ENCODE peak calls at places on chromosomes 12 and 14, in six cellular contexts. One of them, this sample, is unnamed.

GRCh38 chr14:55957950-55958349 is 160.3 kb upstream of the PELI2 start:
- DNase-seq in thoracic aorta: no peak
- DNase-seq in neural crest cell: peak
- DNase-seq in fibroblast of pulmonary artery: no peak
- DNase-seq in psoas muscle: no peak
- DNase-seq in RWPE1: no peak
- DNase-seq in this sample: no peak

GRCh38 chr12:68364893-68365725 is 32.9 kb upstream of the MDM1 start:
- DNase-seq in thoracic aorta: peak
- DNase-seq in neural crest cell: peak
- DNase-seq in fibroblast of pulmonary artery: peak
- DNase-seq in psoas muscle: peak
- DNase-seq in RWPE1: peak
- DNase-seq in this sample: peak

GRCh38 chr14:89249296-89249565 is 167.8 kb downstream of the FOXN3 start:
- DNase-seq in thoracic aorta: no peak
- DNase-seq in neural crest cell: no peak
- DNase-seq in fibroblast of pulmonary artery: no peak
- DNase-seq in psoas muscle: no peak
- DNase-seq in RWPE1: peak
- DNase-seq in this sample: no peak

GRCh38 chr14:54001189-54001878 is 44.7 kb upstream of the BMP4 start:
- DNase-seq in thoracic aorta: no peak
- DNase-seq in neural crest cell: no peak
- DNase-seq in fibroblast of pulmonary artery: no peak
- DNase-seq in psoas muscle: no peak
- DNase-seq in RWPE1: no peak
- DNase-seq in this sample: no peak

GRCh38 chr14:65637780-65638179 is 225.2 kb downstream of the FUT8 start:
- DNase-seq in thoracic aorta: no peak
- DNase-seq in neural crest cell: no peak
- DNase-seq in fibroblast of pulmonary artery: no peak
- DNase-seq in psoas muscle: no peak
- DNase-seq in RWPE1: peak
- DNase-seq in this sample: no peak

GRCh38 chr14:105485720-105486332 is 860 bp upstream of the CRIP1 start:
- DNase-seq in thoracic aorta: no peak
- DNase-seq in neural crest cell: peak
- DNase-seq in fibroblast of pulmonary artery: no peak
- DNase-seq in psoas muscle: no peak
- DNase-seq in RWPE1: no peak
- DNase-seq in this sample: peak

GRCh38 chr12:128323115-128323514 is 56.1 kb downstream of the TMEM132C start:
- DNase-seq in thoracic aorta: no peak
- DNase-seq in neural crest cell: no peak
- DNase-seq in fibroblast of pulmonary artery: no peak
- DNase-seq in psoas muscle: no peak
- DNase-seq in RWPE1: no peak
- DNase-seq in this sample: no peak

GRCh38 chr12:87428701-87429277 is 600.4 kb downstream of the C12orf50 start:
- DNase-seq in thoracic aorta: no peak
- DNase-seq in neural crest cell: no peak
- DNase-seq in fibroblast of pulmonary artery: peak
- DNase-seq in psoas muscle: no peak
- DNase-seq in RWPE1: peak
- DNase-seq in this sample: no peak

GRCh38 chr12:64670039-64670438 is 59.7 kb downstream of the RASSF3 start:
- DNase-seq in thoracic aorta: no peak
- DNase-seq in neural crest cell: no peak
- DNase-seq in fibroblast of pulmonary artery: no peak
- DNase-seq in psoas muscle: no peak
- DNase-seq in RWPE1: no peak
- DNase-seq in this sample: no peak

GRCh38 chr14:101948666-101949205 is 15.6 kb upstream of the DYNC1H1 start:
- DNase-seq in thoracic aorta: no peak
- DNase-seq in neural crest cell: no peak
- DNase-seq in fibroblast of pulmonary artery: no peak
- DNase-seq in psoas muscle: peak
- DNase-seq in RWPE1: no peak
- DNase-seq in this sample: no peak

GRCh38 chr12:76144253-76144564 is 59.7 kb upstream of the NAP1L1 start:
- DNase-seq in thoracic aorta: no peak
- DNase-seq in neural crest cell: no peak
- DNase-seq in fibroblast of pulmonary artery: peak
- DNase-seq in psoas muscle: no peak
- DNase-seq in RWPE1: no peak
- DNase-seq in this sample: no peak

GRCh38 chr14:50345891-50346422 is 33.8 kb downstream of the DMAC2L start:
- DNase-seq in thoracic aorta: no peak
- DNase-seq in neural crest cell: no peak
- DNase-seq in fibroblast of pulmonary artery: no peak
- DNase-seq in psoas muscle: no peak
- DNase-seq in RWPE1: no peak
- DNase-seq in this sample: no peak

GRCh38 chr14:64880382-64881121 is 845 bp upstream of the SPTB start:
- DNase-seq in thoracic aorta: no peak
- DNase-seq in neural crest cell: peak
- DNase-seq in fibroblast of pulmonary artery: no peak
- DNase-seq in psoas muscle: peak
- DNase-seq in RWPE1: peak
- DNase-seq in this sample: peak

GRCh38 chr12:109726511-109727038 is 12.9 kb downstream of the FAM222A start:
- DNase-seq in thoracic aorta: no peak
- DNase-seq in neural crest cell: no peak
- DNase-seq in fibroblast of pulmonary artery: no peak
- DNase-seq in psoas muscle: no peak
- DNase-seq in RWPE1: no peak
- DNase-seq in this sample: no peak

GRCh38 chr12:122878780-122879612 is 16.9 kb downstream of the VPS37B start:
- DNase-seq in thoracic aorta: no peak
- DNase-seq in neural crest cell: no peak
- DNase-seq in fibroblast of pulmonary artery: no peak
- DNase-seq in psoas muscle: no peak
- DNase-seq in RWPE1: no peak
- DNase-seq in this sample: no peak

GRCh38 chr12:25675808-25676207 is 122.7 kb upstream of the LMNTD1 start:
- DNase-seq in thoracic aorta: no peak
- DNase-seq in neural crest cell: no peak
- DNase-seq in fibroblast of pulmonary artery: peak
- DNase-seq in psoas muscle: no peak
- DNase-seq in RWPE1: no peak
- DNase-seq in this sample: no peak

GRCh38 chr12:132427999-132428871 is 61.7 kb upstream of the FBRSL1 start:
- DNase-seq in thoracic aorta: no peak
- DNase-seq in neural crest cell: no peak
- DNase-seq in fibroblast of pulmonary artery: no peak
- DNase-seq in psoas muscle: no peak
- DNase-seq in RWPE1: no peak
- DNase-seq in this sample: no peak

GRCh38 chr12:124496584-124496983 is 70.8 kb downstream of the NCOR2 start:
- DNase-seq in thoracic aorta: no peak
- DNase-seq in neural crest cell: no peak
- DNase-seq in fibroblast of pulmonary artery: no peak
- DNase-seq in psoas muscle: peak
- DNase-seq in RWPE1: peak
- DNase-seq in this sample: no peak

GRCh38 chr14:72064501-72064900 is 132.3 kb downstream of the RGS6 start:
- DNase-seq in thoracic aorta: no peak
- DNase-seq in neural crest cell: no peak
- DNase-seq in fibroblast of pulmonary artery: no peak
- DNase-seq in psoas muscle: no peak
- DNase-seq in RWPE1: no peak
- DNase-seq in this sample: no peak

GRCh38 chr14:51939211-51939705 is 50.1 kb upstream of the RTRAF start:
- DNase-seq in thoracic aorta: no peak
- DNase-seq in neural crest cell: no peak
- DNase-seq in fibroblast of pulmonary artery: no peak
- DNase-seq in psoas muscle: no peak
- DNase-seq in RWPE1: no peak
- DNase-seq in this sample: no peak

GRCh38 chr12:124007810-124008570 is 35.0 kb downstream of the ZNF664 start:
- DNase-seq in thoracic aorta: no peak
- DNase-seq in neural crest cell: no peak
- DNase-seq in fibroblast of pulmonary artery: no peak
- DNase-seq in psoas muscle: no peak
- DNase-seq in RWPE1: no peak
- DNase-seq in this sample: no peak

GRCh38 chr12:68587448-68587873 is 23.2 kb upstream of the RAP1B start:
- DNase-seq in thoracic aorta: no peak
- DNase-seq in neural crest cell: no peak
- DNase-seq in fibroblast of pulmonary artery: no peak
- DNase-seq in psoas muscle: no peak
- DNase-seq in RWPE1: no peak
- DNase-seq in this sample: no peak

GRCh38 chr12:13182881-13183280 is 13.6 kb upstream of the EMP1 start:
- DNase-seq in thoracic aorta: no peak
- DNase-seq in neural crest cell: no peak
- DNase-seq in fibroblast of pulmonary artery: no peak
- DNase-seq in psoas muscle: no peak
- DNase-seq in RWPE1: no peak
- DNase-seq in this sample: no peak
- TF ChIP-seq CTCF in thoracic aorta: no peak
- TF ChIP-seq CTCF in neural crest cell: no peak
- TF ChIP-seq CTCF in fibroblast of pulmonary artery: no peak
- TF ChIP-seq CTCF in psoas muscle: no peak
- TF ChIP-seq CTCF in RWPE1: no peak
- TF ChIP-seq CTCF in this sample: no peak

DNA sequence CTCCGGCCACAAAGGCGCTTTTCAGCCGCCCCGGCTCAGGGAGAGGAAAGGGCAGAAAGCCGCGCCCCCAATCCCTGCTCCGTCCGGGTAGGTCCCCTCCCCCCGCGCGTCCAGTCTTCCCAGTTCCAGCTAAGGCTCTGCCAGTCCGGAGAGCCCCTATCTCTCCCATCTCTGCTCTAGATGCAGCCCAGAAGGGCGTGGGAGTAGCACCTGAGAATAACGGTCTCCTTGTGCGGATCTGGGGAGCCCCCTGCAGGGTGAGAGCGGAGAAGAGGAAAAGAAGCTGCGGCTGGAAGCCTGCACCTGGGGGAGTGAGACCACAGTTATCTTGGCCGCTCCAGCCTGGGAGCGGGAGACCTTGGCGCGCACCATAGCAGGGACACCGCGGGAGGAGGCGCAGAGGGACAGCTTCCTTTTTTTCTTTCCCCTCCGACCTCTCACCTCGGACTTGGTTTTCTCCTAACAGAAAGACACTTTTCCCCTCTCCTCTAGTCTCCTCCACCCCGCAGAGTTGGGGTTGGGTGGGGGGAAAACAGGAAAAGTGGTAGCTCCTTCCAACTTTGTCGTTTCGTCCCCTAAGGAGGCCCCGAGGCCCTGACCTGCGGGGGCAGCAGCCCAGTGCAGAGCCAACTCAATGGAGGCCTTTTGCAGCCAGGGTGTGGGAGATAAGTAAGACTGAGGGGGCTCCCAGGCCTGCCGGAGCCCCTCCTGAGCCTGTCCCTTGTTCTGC is 2.4 kb downstream of the DHH start:
- DNase-seq in thoracic aorta: no peak
- DNase-seq in neural crest cell: peak
- DNase-seq in fibroblast of pulmonary artery: peak
- DNase-seq in psoas muscle: no peak
- DNase-seq in RWPE1: peak
- DNase-seq in this sample: peak
- TF ChIP-seq CTCF in thoracic aorta: peak
- TF ChIP-seq CTCF in neural crest cell: peak
- TF ChIP-seq CTCF in fibroblast of pulmonary artery: peak
- TF ChIP-seq CTCF in psoas muscle: no peak
- TF ChIP-seq CTCF in RWPE1: peak
- TF ChIP-seq CTCF in this sample: peak

GRCh38 chr14:39426605-39427004 is 5.6 kb downstream of the FBXO33 start:
- DNase-seq in thoracic aorta: no peak
- DNase-seq in neural crest cell: no peak
- DNase-seq in fibroblast of pulmonary artery: peak
- DNase-seq in psoas muscle: no peak
- DNase-seq in RWPE1: peak
- DNase-seq in this sample: no peak
- TF ChIP-seq CTCF in thoracic aorta: no peak
- TF ChIP-seq CTCF in neural crest cell: no peak
- TF ChIP-seq CTCF in fibroblast of pulmonary artery: peak
- TF ChIP-seq CTCF in psoas muscle: peak
- TF ChIP-seq CTCF in RWPE1: peak
- TF ChIP-seq CTCF in this sample: no peak

GRCh38 chr14:92600318-92601053 is 86.9 kb downstream of the RIN3 start:
- DNase-seq in thoracic aorta: no peak
- DNase-seq in neural crest cell: no peak
- DNase-seq in fibroblast of pulmonary artery: peak
- DNase-seq in psoas muscle: no peak
- DNase-seq in RWPE1: peak
- DNase-seq in this sample: no peak
- TF ChIP-seq CTCF in thoracic aorta: no peak
- TF ChIP-seq CTCF in neural crest cell: no peak
- TF ChIP-seq CTCF in fibroblast of pulmonary artery: peak
- TF ChIP-seq CTCF in psoas muscle: no peak
- TF ChIP-seq CTCF in RWPE1: no peak
- TF ChIP-seq CTCF in this sample: no peak

GRCh38 chr12:52360663-52361271 is 6.5 kb downstream of the KRT85 start:
- DNase-seq in thoracic aorta: no peak
- DNase-seq in neural crest cell: no peak
- DNase-seq in fibroblast of pulmonary artery: no peak
- DNase-seq in psoas muscle: no peak
- DNase-seq in RWPE1: no peak
- DNase-seq in this sample: no peak

GRCh38 chr12:52361553-52361952 is 5.7 kb downstream of the KRT85 start:
- DNase-seq in thoracic aorta: no peak
- DNase-seq in neural crest cell: no peak
- DNase-seq in fibroblast of pulmonary artery: no peak
- DNase-seq in psoas muscle: no peak
- DNase-seq in RWPE1: no peak
- DNase-seq in this sample: no peak

GRCh38 chr12:52363111-52363679 is 4.1 kb downstream of the KRT85 start:
- DNase-seq in thoracic aorta: no peak
- DNase-seq in neural crest cell: no peak
- DNase-seq in fibroblast of pulmonary artery: no peak
- DNase-seq in psoas muscle: no peak
- DNase-seq in RWPE1: no peak
- DNase-seq in this sample: no peak

GRCh38 chr12:52364061-52364460 is 3.2 kb downstream of the KRT85 start:
- DNase-seq in thoracic aorta: no peak
- DNase-seq in neural crest cell: no peak
- DNase-seq in fibroblast of pulmonary artery: no peak
- DNase-seq in psoas muscle: no peak
- DNase-seq in RWPE1: no peak
- DNase-seq in this sample: no peak

GRCh38 chr12:52362118-52362726 is 5.1 kb downstream of the KRT85 start:
- DNase-seq in thoracic aorta: no peak
- DNase-seq in neural crest cell: no peak
- DNase-seq in fibroblast of pulmonary artery: no peak
- DNase-seq in psoas muscle: no peak
- DNase-seq in RWPE1: no peak
- DNase-seq in this sample: peak
- TF ChIP-seq CTCF in thoracic aorta: no peak
- TF ChIP-seq CTCF in neural crest cell: peak
- TF ChIP-seq CTCF in fibroblast of pulmonary artery: peak
- TF ChIP-seq CTCF in psoas muscle: no peak
- TF ChIP-seq CTCF in RWPE1: no peak
- TF ChIP-seq CTCF in this sample: no peak

DNA sequence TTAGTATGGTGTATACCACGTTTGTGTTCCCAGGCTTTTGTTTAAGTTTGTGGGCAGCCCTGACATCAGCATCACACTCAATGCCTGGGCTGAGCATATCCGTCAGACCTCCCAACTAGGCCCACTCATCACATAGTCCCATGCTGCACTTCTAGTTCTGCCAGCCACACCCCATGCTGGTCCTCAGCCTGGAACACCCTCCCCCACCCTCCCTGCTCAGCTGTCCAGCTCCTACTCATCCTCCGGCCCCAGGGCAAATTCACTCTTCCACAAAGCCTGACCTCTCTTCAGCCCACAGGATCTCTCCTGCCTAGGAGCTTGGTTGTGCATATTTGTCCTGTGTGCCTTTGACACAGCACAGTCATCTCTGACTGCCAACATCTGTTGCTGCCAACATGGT is 3.9 kb upstream of the ENDOU start:
- DNase-seq in thoracic aorta: no peak
- DNase-seq in neural crest cell: no peak
- DNase-seq in fibroblast of pulmonary artery: no peak
- DNase-seq in psoas muscle: no peak
- DNase-seq in RWPE1: no peak
- DNase-seq in this sample: no peak
- TF ChIP-seq CTCF in thoracic aorta: no peak
- TF ChIP-seq CTCF in neural crest cell: no peak
- TF ChIP-seq CTCF in fibroblast of pulmonary artery: no peak
- TF ChIP-seq CTCF in psoas muscle: no peak
- TF ChIP-seq CTCF in RWPE1: no peak
- TF ChIP-seq CTCF in this sample: no peak

This sample was measured in endothelial cell.